ENCODE peak calls at places on chromosomes 13 and 19, in six cellular contexts. X is AG08396, H is AG08395, M is uterus, Z is A549, P is AG04450. G is an unnamed sample.

GRCh38 chr13:30572859-30573275 is 44.9 kb upstream of the USPL1 start:
- DNase-seq in X (peak), H (peak), M (no peak), Z (peak), P (no peak), G (no peak)

GRCh38 chr19:30204721-30205120 is 167.5 kb upstream of the ZNF536 start:
- DNase-seq in X (no peak), H (no peak), M (no peak), Z (no peak), P (no peak), G (no peak)

GRCh38 chr19:1183543-1184172 is 9.6 kb upstream of the SBNO2 start:
- DNase-seq in X (no peak), H (no peak), M (no peak), Z (peak), P (no peak), G (no peak)

GRCh38 chr19:756232-756631 is 5.3 kb downstream of the MISP start:
- DNase-seq in X (peak), H (peak), M (no peak), Z (peak), P (no peak), G (peak)

GRCh38 chr19:49216076-49216475 is 58.5 kb downstream of the TRPM4 start:
- DNase-seq in X (no peak), H (peak), M (no peak), Z (no peak), P (no peak), G (no peak)

GRCh38 chr13:32448224-32448623 is 20.3 kb upstream of the N4BP2L1 start:
- DNase-seq in X (no peak), H (no peak), M (no peak), Z (no peak), P (no peak), G (no peak)

GRCh38 chr13:33796095-33796494 is 21.9 kb upstream of the RFC3 start:
- DNase-seq in X (no peak), H (no peak), M (no peak), Z (no peak), P (no peak), G (no peak)

GRCh38 chr13:34752561-34752960 is 189.5 kb upstream of the NBEA start:
- DNase-seq in X (no peak), H (no peak), M (no peak), Z (no peak), P (no peak), G (no peak)

GRCh38 chr13:51937320-51938290 is 73.6 kb downstream of the ATP7B start:
- DNase-seq in X (no peak), H (no peak), M (no peak), Z (no peak), P (no peak), G (no peak)

GRCh38 chr19:29855771-29856510 is 44.1 kb downstream of the CCNE1 start:
- DNase-seq in X (no peak), H (no peak), M (no peak), Z (no peak), P (no peak), G (no peak)

GRCh38 chr19:1169921-1170885 is 3.9 kb downstream of the SBNO2 start:
- DNase-seq in X (peak), H (peak), M (peak), Z (no peak), P (peak), G (no peak)

GRCh38 chr13:100235311-100235901 is 146.5 kb downstream of the PCCA start:
- DNase-seq in X (peak), H (peak), M (no peak), Z (peak), P (no peak), G (peak)